ENCODE peak calls at places on chromosomes 3 and 15, in seven cellular contexts. I, R, X, U, D, L and V are unnamed samples.

GRCh38 chr3:112633757-112634156 is 7.2 kb downstream of the CCDC80 start:
- DNase-seq in U (no peak), I (peak; percentile 16), L (no peak), R (no peak), D (no peak), X (no peak), V (no peak)

GRCh38 chr3:123028233-123028828 is 768 bp upstream of the SEMA5B start:
- DNase-seq in U (peak; percentile 43), R (peak; percentile 79), X (peak; percentile 64), L (peak; percentile 79), D (no peak), I (peak; percentile 73), V (no peak)

GRCh38 chr3:38477057-38477820 is 18.9 kb upstream of the EXOG start:
- DNase-seq in D (no peak), U (no peak), X (no peak), I (no peak), L (no peak), R (no peak), V (no peak)

GRCh38 chr3:169813757-169814517 is 1.2 kb upstream of the LRRC34 start:
- DNase-seq in I (peak; percentile 82), R (peak; percentile 89), U (no peak), L (peak; percentile 54), X (peak; percentile 88), D (peak; percentile 52), V (no peak)

GRCh38 chr15:37093480-37094410 is 6.6 kb downstream of the MEIS2 start:
- DNase-seq in U (no peak), D (no peak), X (no peak), I (no peak), L (no peak), R (no peak), V (no peak)

GRCh38 chr3:167166012-167166411 is 214.1 kb downstream of the ZBBX start:
- DNase-seq in X (no peak), I (no peak), D (no peak), U (no peak), R (no peak), L (no peak), V (no peak)

GRCh38 chr15:34266751-34267150 is 41.9 kb downstream of the EMC4 start:
- DNase-seq in L (no peak), U (no peak), X (no peak), D (no peak), I (no peak), R (no peak), V (no peak)

GRCh38 chr3:97825101-97825500 is 3.3 kb downstream of the CRYBG3 start:
- DNase-seq in L (no peak), U (no peak), R (no peak), I (no peak), X (no peak), D (no peak), V (no peak)

GRCh38 chr3:18425641-18426403 is 683 bp upstream of the SATB1 start:
- DNase-seq in D (peak; percentile 64), U (no peak), I (peak; percentile 80), R (peak; percentile 86), X (peak; percentile 88), L (peak; percentile 89), V (no peak)

GRCh38 chr3:156604064-156604641 is 49.2 kb upstream of the SSR3 start:
- DNase-seq in R (no peak), U (no peak), L (no peak), X (no peak), D (no peak), I (no peak), V (no peak)

GRCh38 chr3:156448300-156448699 is 106.6 kb downstream of the SSR3 start:
- DNase-seq in U (peak; percentile 46), L (no peak), R (peak; percentile 30), I (no peak), D (peak; percentile 17), X (peak; percentile 72), V (no peak)

GRCh38 chr3:141979050-141979671 is 102.7 kb downstream of the ATP1B3 start:
- DNase-seq in D (no peak), X (no peak), L (no peak), I (no peak), U (peak; percentile 45), R (no peak), V (no peak)